ENCODE peak calls at places on chromosome 5, in seven cellular contexts. Z, H, O, I, B, N and J are unnamed samples.

GRCh38 chr5:141716009-141716408 is 34.0 kb upstream of the ARAP3 start:
- DNase-seq in Z (peak), H (no peak), O (no peak), I (peak), B (no peak), N (no peak), J (no peak)

GRCh38 chr5:132877938-132878337 is 4.5 kb downstream of the LEAP2 start:
- DNase-seq in Z (no peak), H (no peak), O (no peak), I (no peak), B (no peak), N (peak), J (no peak)

GRCh38 chr5:475704-476101 is 32.7 kb downstream of the EXOC3 start:
- DNase-seq in Z (peak), H (peak), O (peak), I (no peak), B (no peak), N (peak), J (no peak)

GRCh38 chr5:154141686-154142300 is 48.7 kb upstream of the GALNT10 start:
- DNase-seq in Z (no peak), H (no peak), O (no peak), I (peak), B (no peak), N (no peak), J (no peak)

GRCh38 chr5:137236266-137236665 is 262.9 kb downstream of the SPOCK1 start:
- DNase-seq in Z (no peak), H (no peak), O (no peak), I (no peak), B (no peak), N (no peak), J (no peak)

GRCh38 chr5:132220476-132220875 is 7.2 kb downstream of the P4HA2 start:
- DNase-seq in Z (no peak), H (peak), O (no peak), I (no peak), B (no peak), N (no peak), J (no peak)

GRCh38 chr5:87243161-87243877 is 24.4 kb upstream of the RASA1 start:
- DNase-seq in Z (no peak), H (no peak), O (no peak), I (no peak), B (no peak), N (no peak), J (no peak)

GRCh38 chr5:140694276-140694675 is 3.0 kb downstream of the HARS2 start:
- DNase-seq in Z (no peak), H (no peak), O (no peak), I (no peak), B (no peak), N (no peak), J (no peak)

GRCh38 chr5:10518352-10518751 is 45.5 kb upstream of the ANKRD33B start:
- DNase-seq in Z (no peak), H (no peak), O (no peak), I (no peak), B (no peak), N (no peak), J (no peak)

GRCh38 chr5:151141535-151141934 is 16.0 kb downstream of the ANXA6 start:
- DNase-seq in Z (peak), H (no peak), O (no peak), I (peak), B (no peak), N (peak), J (no peak)

GRCh38 chr5:150160448-150161069 is 4.9 kb upstream of the PDGFRB start:
- DNase-seq in Z (no peak), H (no peak), O (no peak), I (no peak), B (no peak), N (no peak), J (no peak)

GRCh38 chr5:173602423-173602822 is 14.0 kb downstream of the BOD1 start:
- DNase-seq in Z (no peak), H (no peak), O (no peak), I (no peak), B (no peak), N (peak), J (no peak)

GRCh38 chr5:136511046-136511445 is 145.7 kb upstream of the TRPC7 start:
- DNase-seq in Z (no peak), H (no peak), O (no peak), I (no peak), B (no peak), N (no peak), J (no peak)

GRCh38 chr5:11540112-11540511 is 364.1 kb downstream of the CTNND2 start:
- DNase-seq in Z (no peak), H (no peak), O (no peak), I (no peak), B (no peak), N (no peak), J (no peak)

GRCh38 chr5:17182494-17182893 is 34.9 kb upstream of the BASP1 start:
- DNase-seq in Z (no peak), H (no peak), O (no peak), I (no peak), B (no peak), N (no peak), J (no peak)

GRCh38 chr5:1648806-1649205 is 125.0 kb upstream of the LPCAT1 start:
- DNase-seq in Z (no peak), H (no peak), O (no peak), I (no peak), B (no peak), N (no peak), J (no peak)

GRCh38 chr5:68245325-68245724 is 29.8 kb downstream of the PIK3R1 start:
- DNase-seq in Z (no peak), H (no peak), O (no peak), I (no peak), B (no peak), N (no peak), J (no peak)

GRCh38 chr5:134174841-134175839 is 1.6 kb downstream of the SKP1 start:
- DNase-seq in Z (no peak), H (no peak), O (no peak), I (no peak), B (no peak), N (no peak), J (no peak)

GRCh38 chr5:143002459-143003327 is 232.5 kb downstream of the ARHGAP26 start:
- DNase-seq in Z (no peak), H (no peak), O (no peak), I (no peak), B (peak), N (no peak), J (no peak)

GRCh38 chr5:63310644-63311043 is 651.6 kb downstream of the HTR1A start:
- DNase-seq in Z (no peak), H (no peak), O (no peak), I (no peak), B (no peak), N (no peak), J (no peak)

GRCh38 chr5:172109749-172110148 is 78.3 kb downstream of the STK10 start:
- DNase-seq in Z (peak), H (no peak), O (no peak), I (no peak), B (no peak), N (no peak), J (no peak)

GRCh38 chr5:103259705-103260355 is 1.3 kb downstream of the MACIR start:
- DNase-seq in Z (peak), H (no peak), O (no peak), I (no peak), B (no peak), N (no peak), J (peak)

GRCh38 chr5:126777257-126777973 is 479 bp downstream of the LMNB1 start:
- DNase-seq in Z (peak), H (peak), O (peak), I (peak), B (no peak), N (peak), J (no peak)

GRCh38 chr5:10590226-10591047 is 26.6 kb downstream of the ANKRD33B start:
- DNase-seq in Z (no peak), H (peak), O (peak), I (peak), B (no peak), N (no peak), J (no peak)

GRCh38 chr5:16522096-16522495 is 56.5 kb upstream of the ZNF622 start:
- DNase-seq in Z (no peak), H (no peak), O (no peak), I (no peak), B (no peak), N (no peak), J (no peak)

GRCh38 chr5:105687493-105687892 is 1983.2 kb downstream of the EFNA5 start:
- DNase-seq in Z (no peak), H (no peak), O (no peak), I (no peak), B (no peak), N (no peak), J (no peak)

GRCh38 chr5:54836959-54837534 is 148.3 kb downstream of the ESM1 start:
- DNase-seq in Z (no peak), H (no peak), O (no peak), I (no peak), B (no peak), N (no peak), J (no peak)

GRCh38 chr5:65483474-65484346 is 2.0 kb upstream of the ADAMTS6 start:
- DNase-seq in Z (no peak), H (no peak), O (no peak), I (no peak), B (no peak), N (no peak), J (no peak)

GRCh38 chr5:99032234-99033013 is 103.6 kb upstream of the CHD1 start:
- DNase-seq in Z (peak), H (peak), O (no peak), I (peak), B (no peak), N (no peak), J (no peak)